ENCODE peak calls at places on chromosomes 11 and 22, in four cellular contexts. K is GM23338, E is HCT116, H is HepG2. Z is an unnamed sample.

GRCh38 chr11:94753630-94754029 is 14.5 kb upstream of the AMOTL1 start:
- DNase-seq in K (no peak), E (no peak), H (no peak), Z (no peak)

GRCh38 chr11:16309226-16309625 is 47.1 kb downstream of the SOX6 start:
- DNase-seq in K (no peak), E (no peak), H (no peak), Z (no peak)

GRCh38 chr11:103659743-103660142 is 376.7 kb upstream of the DDI1 start:
- DNase-seq in K (no peak), E (no peak), H (no peak), Z (no peak)

GRCh38 chr11:1824221-1825038 is 10.4 kb upstream of the SYT8 start:
- DNase-seq in K (no peak), E (no peak), H (no peak), Z (peak; percentile 42)

GRCh38 chr22:32079110-32080089 is 36.3 kb downstream of the SLC5A1 start:
- DNase-seq in K (peak; percentile 67), E (peak; percentile 41), H (no peak), Z (no peak)

GRCh38 chr22:23243006-23243573 is 62.8 kb downstream of the BCR start:
- DNase-seq in K (peak; percentile 96), E (no peak), H (no peak), Z (no peak)

GRCh38 chr11:9858218-9858617 is 194.3 kb downstream of the SWAP70 start:
- DNase-seq in K (no peak), E (no peak), H (peak; percentile 23), Z (no peak)

GRCh38 chr11:65381721-65382035 is 768 bp downstream of the SLC25A45 start:
- DNase-seq in K (no peak), E (peak; percentile 65), H (peak; percentile 94), Z (no peak)

GRCh38 chr22:36008565-36008964 is 20.1 kb downstream of the RBFOX2 start:
- DNase-seq in K (no peak), E (no peak), H (no peak), Z (no peak)

GRCh38 chr11:122668562-122669090 is 13.1 kb downstream of the UBASH3B start:
- DNase-seq in K (no peak), E (peak; percentile 34), H (no peak), Z (no peak)

GRCh38 chr22:29309332-29310064 is 3.0 kb downstream of the GAS2L1 start:
- DNase-seq in K (no peak), E (no peak), H (no peak), Z (peak; percentile 82)

GRCh38 chr11:61138940-61139339 is 22.3 kb downstream of the VPS37C start:
- DNase-seq in K (no peak), E (no peak), H (no peak), Z (no peak)

GRCh38 chr11:20047006-20047405 is 113.3 kb downstream of the DBX1 start:
- DNase-seq in K (no peak), E (no peak), H (no peak), Z (no peak)

GRCh38 chr11:35853871-35854270 is 90.0 kb upstream of the LDLRAD3 start:
- DNase-seq in K (no peak), E (no peak), H (no peak), Z (no peak)

GRCh38 chr11:35855685-35856084 is 88.2 kb upstream of the LDLRAD3 start:
- DNase-seq in K (no peak), E (no peak), H (no peak), Z (no peak)

GRCh38 chr11:35850191-35850590 is 93.7 kb upstream of the LDLRAD3 start:
- DNase-seq in K (no peak), E (no peak), H (no peak), Z (peak; percentile 20)

GRCh38 chr11:35851342-35851741 is 92.5 kb upstream of the LDLRAD3 start:
- DNase-seq in K (no peak), E (no peak), H (no peak), Z (no peak)

GRCh38 chr11:35852056-35852455 is 91.8 kb upstream of the LDLRAD3 start:
- DNase-seq in K (no peak), E (no peak), H (no peak), Z (no peak)
- TF ChIP-seq POLR2AphosphoS5 in K (no peak), E (no peak), H (no peak), Z (no peak)

DNA sequence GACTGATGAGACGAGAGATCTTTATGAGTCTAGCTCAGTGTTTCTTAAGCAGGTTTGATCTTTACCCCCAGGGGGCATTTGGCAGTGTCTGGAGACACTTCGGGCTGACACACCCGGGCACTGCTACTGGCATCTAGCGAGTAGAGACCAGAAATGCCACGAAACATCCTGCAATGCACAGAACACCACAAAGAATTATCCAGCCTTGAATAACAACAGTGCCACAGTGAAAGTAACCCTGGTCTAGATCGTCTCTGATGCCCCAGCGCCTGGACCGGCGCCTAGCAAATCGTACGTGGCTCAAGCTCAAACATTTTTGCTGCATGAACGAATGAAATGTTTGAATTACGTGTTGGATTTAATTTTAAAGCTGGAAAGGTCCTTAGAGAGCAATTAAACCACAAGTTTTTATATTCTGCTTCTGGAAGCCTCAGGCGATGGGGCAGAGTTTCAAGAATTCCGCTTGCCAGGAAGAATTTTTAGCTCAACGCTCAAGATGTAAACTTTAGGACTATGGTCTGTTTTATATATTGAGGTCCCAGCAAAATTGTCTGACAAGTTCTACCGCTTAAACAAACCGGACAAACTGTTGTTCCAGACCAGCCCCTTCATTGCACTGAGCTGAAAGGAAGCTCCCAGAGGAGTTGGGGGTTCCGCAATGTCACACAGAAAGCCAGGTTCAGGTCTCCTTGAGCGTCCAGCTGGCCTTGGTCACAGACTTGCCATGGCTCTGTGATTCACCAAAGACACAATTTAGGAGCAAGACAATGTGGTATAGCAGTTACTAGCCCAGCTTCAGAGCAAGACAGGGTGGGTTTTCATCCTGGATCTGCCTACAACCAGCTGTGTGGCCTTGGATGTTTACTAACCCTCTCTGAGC is 44.2 kb upstream of the SMTN start:
- DNase-seq in K (no peak), E (no peak), H (no peak), Z (no peak)
- TF ChIP-seq POLR2AphosphoS5 in K (no peak), E (no peak), H (no peak), Z (no peak)

DNA sequence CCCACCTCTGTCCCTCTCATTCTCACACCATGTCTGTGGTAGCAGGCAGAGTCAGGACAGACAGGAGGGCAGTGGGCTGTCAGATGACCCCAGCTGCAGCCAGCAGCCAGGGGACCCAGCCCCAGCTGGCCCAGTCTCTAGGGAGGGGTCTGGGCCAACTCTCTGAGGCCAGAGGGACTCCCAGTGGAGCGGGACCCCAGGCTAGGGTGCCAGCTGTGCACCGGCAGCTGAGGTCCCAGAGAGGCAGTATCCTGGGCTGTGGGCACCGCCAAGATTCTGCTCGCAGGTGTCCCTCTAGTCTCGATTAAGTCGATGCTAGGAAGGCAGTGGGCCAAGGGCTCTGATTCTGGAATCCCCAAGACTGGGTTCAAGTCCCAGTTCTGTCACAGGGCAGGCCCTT is 16.7 kb upstream of the FADD start:
- DNase-seq in K (no peak), E (no peak), H (no peak), Z (no peak)
- TF ChIP-seq POLR2AphosphoS5 in K (no peak), E (no peak), H (no peak), Z (no peak)

GRCh38 chr11:63534895-63535461 is 1.6 kb upstream of the PLAAT4 start:
- DNase-seq in K (no peak), E (no peak), H (no peak), Z (no peak)

GRCh38 chr11:63534076-63534475 is 2.5 kb upstream of the PLAAT4 start:
- DNase-seq in K (no peak), E (no peak), H (no peak), Z (no peak)

GRCh38 chr11:63535734-63536133 is 874 bp upstream of the PLAAT4 start:
- DNase-seq in K (no peak), E (no peak), H (no peak), Z (no peak)

GRCh38 chr11:63536669-63537292 is at the start of gene PLAAT4:
- DNase-seq in K (no peak), E (no peak), H (peak; percentile 16), Z (peak; percentile 60)

DNA sequence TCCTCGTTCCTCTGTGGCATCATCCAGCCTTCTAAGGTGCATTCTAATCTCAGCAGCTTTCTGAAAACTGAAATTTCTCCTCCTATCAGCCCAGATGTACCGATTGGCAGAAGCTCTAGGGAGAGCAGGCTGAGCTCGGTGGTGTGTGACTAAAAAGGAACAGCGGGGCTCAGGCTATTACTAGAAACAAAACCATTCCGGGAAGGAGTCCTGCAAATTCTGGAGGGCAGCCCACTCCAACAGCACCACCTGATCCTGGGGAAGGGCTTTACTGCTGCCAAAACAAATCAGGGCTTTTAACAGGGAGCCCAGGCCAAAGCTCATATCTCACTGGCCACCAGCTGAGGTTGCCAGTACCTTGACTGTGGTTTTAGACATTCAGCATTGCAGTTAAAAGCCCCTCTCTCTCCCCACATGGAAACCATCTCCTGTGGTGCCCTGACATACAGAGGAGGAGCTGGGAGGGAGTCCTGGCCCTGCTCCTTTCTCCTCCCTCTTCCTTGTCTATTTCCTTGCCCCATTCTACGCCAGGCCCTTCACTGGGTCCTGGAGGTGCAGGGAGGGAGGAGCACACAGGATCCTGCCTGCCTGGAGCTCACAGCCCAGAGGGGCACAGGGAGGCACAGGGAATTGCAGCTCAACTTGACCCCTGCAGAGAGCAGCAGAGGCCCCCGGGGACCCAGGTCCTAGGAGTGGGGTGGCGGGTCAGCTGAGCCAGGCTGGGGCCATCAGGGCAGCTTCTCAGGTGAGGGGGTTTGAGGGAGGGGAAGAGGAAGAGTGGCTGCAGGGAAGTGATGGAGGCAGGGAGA is 889 bp downstream of the PLAAT4 start:
- DNase-seq in K (no peak), E (no peak), H (no peak), Z (peak; percentile 72)
- TF ChIP-seq POLR2AphosphoS5 in K (no peak), E (no peak), H (no peak), Z (peak; percentile 56)

GRCh38 chr11:31369348-31370329 is at the start of the genes DCDC1 and DNAJC24:
- DNase-seq in K (peak; percentile 98), E (peak; percentile 88), H (peak; percentile 91), Z (peak; percentile 96)
- TF ChIP-seq POLR2AphosphoS5 in K (peak; percentile 85), E (peak; percentile 95), H (peak; percentile 90), Z (peak; percentile 59)

Z was measured in upper lobe of left lung.